ENCODE peak calls at places on chromosomes 16 and 17, in ten cellular contexts. I is NCI-H510A treated with DMSO at 0.1 percent for 48 hours; X is SK-MEL-5; V is stimulated activated CD8-positive, alpha-beta memory T cell treated with anti-CD3 and anti-CD28 coated beads, Interleukin-15, amount 100 ng/mL, for 48 hours; M is H4; T is EH; H is stimulated activated CD4-positive, alpha-beta T cell treated with anti-CD3 and anti-CD28 coated beads, Interleukin-4, amount 100 ng/mL, for 4 hours; O is H9; F is M059J; C is AG10803. N is an unnamed sample.

GRCh38 chr16:73125860-73126259 is 77.9 kb upstream of the ZFHX3 start:
- DNase-seq in I (no peak), X (no peak), V (no peak), M (no peak), T (peak), H (no peak), O (no peak), F (peak), C (peak), N (peak)

GRCh38 chr16:1337486-1337885 is 4.0 kb downstream of the BAIAP3 start:
- DNase-seq in I (no peak), X (no peak), V (no peak), M (no peak), T (no peak), H (no peak), O (no peak), F (no peak), C (no peak), N (no peak)

GRCh38 chr16:57149391-57149790 is 36.4 kb downstream of the PSME3IP1 start:
- DNase-seq in I (no peak), X (no peak), V (no peak), M (no peak), T (no peak), H (no peak), O (no peak), F (no peak), C (no peak), N (no peak)

GRCh38 chr17:42519546-42520444 is 16.2 kb upstream of the NAGLU start:
- DNase-seq in I (no peak), X (peak), V (no peak), M (peak), T (peak), H (no peak), O (peak), F (peak), C (peak), N (peak)

GRCh38 chr16:25033852-25034251 is 18.7 kb upstream of the ARHGAP17 start:
- DNase-seq in I (no peak), X (no peak), V (no peak), M (no peak), T (peak), H (no peak), O (no peak), F (peak), C (peak), N (no peak)

GRCh38 chr17:66980896-66981295 is 16.4 kb downstream of the CACNG4 start:
- DNase-seq in I (no peak), X (no peak), V (no peak), M (no peak), T (no peak), H (no peak), O (no peak), F (peak), C (no peak), N (no peak)

GRCh38 chr17:58310511-58311428 is 17.8 kb downstream of the TSPOAP1 start:
- DNase-seq in I (no peak), X (no peak), V (no peak), M (no peak), T (no peak), H (no peak), O (no peak), F (no peak), C (no peak), N (no peak)

GRCh38 chr16:53872248-53873221 is 168.6 kb downstream of the FTO start:
- DNase-seq in I (no peak), X (no peak), V (no peak), M (no peak), T (peak), H (no peak), O (no peak), F (peak), C (peak), N (no peak)

GRCh38 chr16:47377156-47377555 is 83.7 kb downstream of the ITFG1 start:
- DNase-seq in I (no peak), X (no peak), V (no peak), M (peak), T (peak), H (no peak), O (no peak), F (peak), C (no peak), N (no peak)

GRCh38 chr17:2034806-2035548 is 5.0 kb downstream of the DPH1 start:
- DNase-seq in I (no peak), X (no peak), V (no peak), M (no peak), T (peak), H (no peak), O (no peak), F (peak), C (peak), N (no peak)